ENCODE peak calls at places on chromosomes 2 and 18, in four cellular contexts. H is IMR-90, I is neuronal stem cell, A is H9. K is an unnamed sample.

GRCh38 chr2:51994123-51994788 is 962.3 kb upstream of the NRXN1 start:
- DNase-seq in I (no peak), A (no peak), H (no peak), K (no peak)

GRCh38 chr2:66862871-66863650 is 428.1 kb downstream of the MEIS1 start:
- DNase-seq in I (no peak), A (no peak), H (peak), K (peak)

GRCh38 chr2:240106765-240107164 is 29.3 kb downstream of the COPS9 start:
- DNase-seq in A (no peak), I (no peak), H (no peak), K (no peak)

GRCh38 chr2:205885492-205886099 is 200.4 kb downstream of the INO80D start:
- DNase-seq in A (peak), H (peak), I (peak), K (peak)

GRCh38 chr18:2985628-2986027 is 27.3 kb downstream of the LPIN2 start:
- DNase-seq in H (peak), I (no peak), A (no peak), K (peak)

GRCh38 chr2:96213379-96213778 is 4.8 kb upstream of the STARD7 start:
- DNase-seq in H (no peak), I (no peak), A (peak), K (no peak)

GRCh38 chr2:86160156-86160952 is 34.9 kb downstream of the IMMT start:
- DNase-seq in I (no peak), H (peak), A (no peak), K (peak)

GRCh38 chr18:25166113-25166512 is 185.9 kb downstream of the ZNF521 start:
- DNase-seq in H (peak), I (no peak), A (no peak), K (no peak)

GRCh38 chr18:79786781-79787526 is 10.8 kb upstream of the KCNG2 start:
- DNase-seq in H (peak), A (no peak), I (no peak), K (peak)

GRCh38 chr18:68152770-68153169 is 562.1 kb downstream of the TMX3 start:
- DNase-seq in A (peak), I (no peak), H (no peak), K (no peak)

GRCh38 chr2:72289283-72289682 is 141.6 kb upstream of the CYP26B1 start:
- DNase-seq in I (no peak), A (no peak), H (peak), K (no peak)

GRCh38 chr2:72291059-72291458 is 143.4 kb upstream of the CYP26B1 start:
- DNase-seq in H (peak), A (no peak), I (no peak), K (peak)

GRCh38 chr2:72289736-72290135 is 142.1 kb upstream of the CYP26B1 start:
- DNase-seq in I (no peak), H (no peak), A (no peak), K (no peak)

GRCh38 chr2:72293620-72294019 is 146.0 kb upstream of the CYP26B1 start:
- DNase-seq in A (no peak), I (no peak), H (peak), K (no peak)

DNA sequence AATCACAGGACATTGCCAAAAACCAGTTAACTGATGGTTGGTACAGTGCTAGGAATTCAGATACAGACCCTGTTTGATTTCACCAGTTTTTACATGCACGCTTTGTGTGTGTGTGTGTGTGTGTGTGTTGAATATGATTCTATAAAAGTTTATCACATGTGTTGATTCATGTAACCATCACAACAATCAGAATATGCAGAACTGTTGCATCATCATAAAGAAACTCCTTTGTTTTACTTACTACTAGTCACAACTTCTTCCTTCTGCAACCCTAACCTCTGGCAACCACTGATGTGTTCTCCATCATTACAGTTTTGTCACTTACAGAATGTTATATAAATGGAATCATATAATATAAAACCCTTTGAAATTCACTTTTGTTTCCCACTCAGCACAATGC is 144.8 kb upstream of the CYP26B1 start:
- DNase-seq in A (no peak), H (peak), I (no peak), K (no peak)
- H3K14ac ChIP-seq in A (no peak), H (no peak), I (no peak), K (no peak)

DNA sequence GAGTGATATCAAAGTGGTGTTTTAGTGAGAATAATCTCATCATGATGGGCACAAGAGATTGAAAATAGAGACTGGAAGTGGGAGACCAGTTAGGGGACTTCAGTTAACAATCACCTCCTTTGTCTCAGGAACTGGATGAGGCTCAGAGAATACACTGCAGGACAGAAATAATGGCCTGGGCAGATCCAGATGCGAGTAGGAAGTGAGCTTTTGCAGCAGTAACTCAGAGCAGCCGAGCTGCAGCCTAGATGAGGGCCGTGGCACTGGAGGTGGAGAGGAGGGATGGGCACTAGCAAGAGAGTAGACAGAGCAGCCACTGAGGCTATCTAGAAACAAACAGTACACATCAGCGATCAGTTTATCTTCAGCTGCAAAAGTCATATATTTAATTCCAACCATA is 48.6 kb downstream of the CYB5A start:
- DNase-seq in I (no peak), H (no peak), A (no peak), K (no peak)
- H2BK15ac ChIP-seq in I (no peak), H (no peak), A (no peak), K (no peak)

GRCh38 chr2:224133387-224133786 is 94.3 kb upstream of the SERPINE2 start:
- DNase-seq in I (no peak), H (no peak), A (no peak), K (no peak)
- H3K14ac ChIP-seq in I (no peak), H (no peak), A (no peak), K (no peak)

GRCh38 chr2:55120634-55121359 is 70.5 kb upstream of the RTN4 start:
- DNase-seq in A (no peak), H (peak), I (no peak), K (peak)
- H2BK15ac ChIP-seq in A (no peak), H (peak), I (no peak), K (no peak)

GRCh38 chr2:32804205-32804604 is 142.5 kb upstream of the LTBP1 start:
- DNase-seq in H (peak), I (no peak), A (no peak), K (no peak)

GRCh38 chr2:32807662-32808061 is 139.1 kb upstream of the LTBP1 start:
- DNase-seq in A (no peak), I (no peak), H (no peak), K (no peak)

GRCh38 chr2:32802877-32803276 is 143.9 kb upstream of the LTBP1 start:
- DNase-seq in I (no peak), H (no peak), A (no peak), K (no peak)

GRCh38 chr2:32806857-32807256 is 139.9 kb upstream of the LTBP1 start:
- DNase-seq in I (no peak), A (no peak), H (no peak), K (no peak)

DNA sequence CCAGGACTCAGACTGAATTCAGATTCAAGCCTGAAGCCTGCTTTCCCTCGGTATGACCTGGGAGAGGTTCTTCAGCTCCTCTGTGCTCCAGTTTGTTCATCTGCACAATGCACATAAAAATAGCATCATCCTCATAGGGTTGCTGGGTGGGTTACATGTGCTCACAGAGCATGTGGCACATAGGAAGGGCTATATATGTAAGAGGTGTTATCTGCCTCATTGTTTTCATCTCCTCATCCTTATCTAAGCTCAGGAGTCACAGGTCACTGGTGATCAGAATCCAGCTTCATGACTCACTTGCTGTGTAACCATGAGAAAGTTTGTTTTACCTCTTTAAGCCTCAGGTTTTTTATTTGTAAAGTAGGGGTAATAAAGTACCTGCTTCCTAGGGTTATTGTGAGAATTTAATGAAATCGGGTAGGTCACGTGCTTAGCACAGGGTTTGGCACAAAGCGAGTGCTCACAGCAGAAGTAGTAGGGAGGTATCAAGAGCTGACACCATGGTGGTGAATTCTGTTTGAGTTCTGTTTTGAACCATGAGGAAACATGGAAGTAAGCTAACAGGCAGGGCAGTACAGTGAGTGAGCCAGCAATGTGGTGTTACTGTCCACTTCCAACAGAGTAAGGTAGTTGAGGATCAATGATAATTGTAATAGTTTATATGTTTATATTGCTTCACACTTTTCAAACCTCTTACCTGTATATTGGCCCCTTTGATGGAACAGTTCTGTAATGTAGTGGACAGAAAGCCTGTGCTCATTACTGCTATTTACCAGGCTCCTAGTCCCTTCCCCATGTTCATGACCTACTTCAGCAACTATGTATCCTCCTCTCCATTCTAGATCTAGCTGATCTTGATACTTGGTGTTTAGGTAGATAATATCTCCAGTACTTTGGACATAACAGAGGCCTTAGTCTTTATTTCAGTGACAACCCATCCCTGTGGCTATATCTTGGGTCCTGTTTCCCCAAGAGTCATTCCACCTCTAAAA is 141.4 kb upstream of the LTBP1 start:
- DNase-seq in H (peak), A (no peak), I (no peak), K (peak)
- H3K14ac ChIP-seq in H (peak), A (no peak), I (no peak), K (no peak)

GRCh38 chr18:69936191-69936558 is 11.5 kb downstream of the CD226 start:
- DNase-seq in H (no peak), I (no peak), A (no peak), K (no peak)
- H2BK15ac ChIP-seq in H (no peak), I (no peak), A (no peak), K (no peak)

DNA sequence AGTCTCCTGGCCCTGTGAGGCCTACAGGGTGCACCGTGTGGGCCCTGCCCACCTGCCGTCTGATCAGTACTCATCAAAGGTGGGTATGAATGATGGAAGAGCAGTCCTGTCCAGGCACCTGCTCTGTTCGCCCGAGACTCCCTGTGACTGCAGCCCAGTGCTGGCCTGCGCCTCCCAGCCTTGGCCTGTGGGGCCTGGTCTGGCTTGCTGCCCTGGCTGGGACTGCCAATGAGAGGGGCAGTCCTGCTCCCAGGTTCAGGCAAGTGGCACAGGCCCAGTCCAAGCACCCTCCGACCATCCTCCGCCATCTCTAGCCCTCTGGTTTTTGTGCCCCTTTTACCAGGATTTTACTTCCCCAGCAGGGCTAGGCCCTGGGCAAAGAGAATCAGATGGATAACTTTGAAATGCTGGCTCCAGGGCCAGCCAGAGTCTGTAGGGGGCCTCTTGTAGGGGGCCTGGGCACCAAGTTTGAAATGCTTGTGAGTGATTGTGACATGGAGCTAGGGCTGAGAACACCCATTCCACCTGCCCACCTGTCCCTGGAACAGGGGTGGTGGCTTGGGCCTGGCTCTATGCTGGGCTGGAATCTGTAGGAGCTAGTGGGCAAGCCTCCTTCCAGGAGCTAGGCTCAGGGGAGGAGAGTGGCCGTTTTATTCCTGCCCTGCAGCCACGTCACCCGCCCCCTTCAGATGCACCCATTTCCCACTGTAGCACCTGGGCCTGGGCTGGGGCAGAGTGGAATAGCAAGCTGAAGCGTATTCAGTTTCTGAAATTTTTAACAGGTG is 8.7 kb upstream of the HS6ST1 start:
- DNase-seq in H (no peak), A (no peak), I (no peak), K (no peak)
- H3K14ac ChIP-seq in H (no peak), A (no peak), I (no peak), K (no peak)